ENCODE peak calls at places on chromosomes 11 and 22, in seven cellular contexts. One of them, this sample, is unnamed.

GRCh38 chr11:116232364-116232801 is 540.4 kb downstream of the BUD13 start:
- DNase-seq in H9: no peak
- DNase-seq in IMR-90: no peak
- DNase-seq in H1: no peak
- DNase-seq in mesendoderm: no peak
- DNase-seq in mesenchymal stem cell: no peak
- DNase-seq in trophoblast cell: no peak
- DNase-seq in this sample: no peak

GRCh38 chr22:29073618-29074275 is 912 bp downstream of the KREMEN1 start:
- DNase-seq in H9: peak; percentile 70
- DNase-seq in IMR-90: no peak
- DNase-seq in H1: peak; percentile 80
- DNase-seq in mesendoderm: peak; percentile 68
- DNase-seq in mesenchymal stem cell: peak; percentile 50
- DNase-seq in trophoblast cell: peak; percentile 60
- DNase-seq in this sample: no peak

GRCh38 chr11:118321386-118322082 is 17.0 kb downstream of the CD3E start:
- DNase-seq in H9: no peak
- DNase-seq in IMR-90: no peak
- DNase-seq in H1: no peak
- DNase-seq in mesendoderm: peak; percentile 13
- DNase-seq in mesenchymal stem cell: peak; percentile 1
- DNase-seq in trophoblast cell: no peak
- DNase-seq in this sample: no peak

GRCh38 chr22:19182472-19183157 is 4.1 kb upstream of the SLC25A1 start:
- DNase-seq in H9: no peak
- DNase-seq in IMR-90: no peak
- DNase-seq in H1: no peak
- DNase-seq in mesendoderm: no peak
- DNase-seq in mesenchymal stem cell: no peak
- DNase-seq in trophoblast cell: no peak
- DNase-seq in this sample: no peak

GRCh38 chr11:31060880-31061279 is 308.7 kb downstream of the DCDC1 start:
- DNase-seq in H9: no peak
- DNase-seq in IMR-90: peak; percentile 3
- DNase-seq in H1: no peak
- DNase-seq in mesendoderm: no peak
- DNase-seq in mesenchymal stem cell: no peak
- DNase-seq in trophoblast cell: no peak
- DNase-seq in this sample: peak; percentile 44

GRCh38 chr11:72669527-72669926 is 4.7 kb downstream of the PDE2A start:
- DNase-seq in H9: no peak
- DNase-seq in IMR-90: no peak
- DNase-seq in H1: no peak
- DNase-seq in mesendoderm: no peak
- DNase-seq in mesenchymal stem cell: no peak
- DNase-seq in trophoblast cell: no peak
- DNase-seq in this sample: no peak

GRCh38 chr22:20671409-20672081 is 102.4 kb upstream of the SERPIND1 start:
- DNase-seq in H9: no peak
- DNase-seq in IMR-90: no peak
- DNase-seq in H1: peak; percentile 16
- DNase-seq in mesendoderm: no peak
- DNase-seq in mesenchymal stem cell: no peak
- DNase-seq in trophoblast cell: no peak
- DNase-seq in this sample: no peak

GRCh38 chr22:39177791-39178190 is 25.3 kb upstream of the CBX7 start:
- DNase-seq in H9: no peak
- DNase-seq in IMR-90: no peak
- DNase-seq in H1: no peak
- DNase-seq in mesendoderm: no peak
- DNase-seq in mesenchymal stem cell: no peak
- DNase-seq in trophoblast cell: no peak
- DNase-seq in this sample: no peak

GRCh38 chr22:47154621-47155081 is 392.2 kb downstream of the TBC1D22A start:
- DNase-seq in H9: no peak
- DNase-seq in IMR-90: peak; percentile 82
- DNase-seq in H1: no peak
- DNase-seq in mesendoderm: no peak
- DNase-seq in mesenchymal stem cell: no peak
- DNase-seq in trophoblast cell: no peak
- DNase-seq in this sample: no peak

GRCh38 chr11:60788401-60789110 is 3.4 kb downstream of the MS4A10 start:
- DNase-seq in H9: no peak
- DNase-seq in IMR-90: no peak
- DNase-seq in H1: no peak
- DNase-seq in mesendoderm: no peak
- DNase-seq in mesenchymal stem cell: no peak
- DNase-seq in trophoblast cell: no peak
- DNase-seq in this sample: no peak

GRCh38 chr11:95501761-95502266 is 270.8 kb upstream of the SESN3 start:
- DNase-seq in H9: no peak
- DNase-seq in IMR-90: no peak
- DNase-seq in H1: no peak
- DNase-seq in mesendoderm: no peak
- DNase-seq in mesenchymal stem cell: no peak
- DNase-seq in trophoblast cell: no peak
- DNase-seq in this sample: no peak

GRCh38 chr22:44445731-44446130 is 52.3 kb downstream of the RTL6 start:
- DNase-seq in H9: peak; percentile 23
- DNase-seq in IMR-90: no peak
- DNase-seq in H1: no peak
- DNase-seq in mesendoderm: no peak
- DNase-seq in mesenchymal stem cell: no peak
- DNase-seq in trophoblast cell: peak; percentile 78
- DNase-seq in this sample: no peak

GRCh38 chr11:72112541-72113136 is at the start of gene ANAPC15:
- DNase-seq in H9: peak; percentile 99
- DNase-seq in IMR-90: peak; percentile 99
- DNase-seq in H1: peak; percentile 94
- DNase-seq in mesendoderm: peak; percentile 100
- DNase-seq in mesenchymal stem cell: peak; percentile 99
- DNase-seq in trophoblast cell: peak; percentile 100
- DNase-seq in this sample: peak; percentile 98

GRCh38 chr22:48974443-48975251 is 853.0 kb downstream of the BRD1 start:
- DNase-seq in H9: peak; percentile 25
- DNase-seq in IMR-90: no peak
- DNase-seq in H1: peak; percentile 43
- DNase-seq in mesendoderm: peak; percentile 47
- DNase-seq in mesenchymal stem cell: no peak
- DNase-seq in trophoblast cell: no peak
- DNase-seq in this sample: no peak

GRCh38 chr11:12964650-12965049 is 44.5 kb upstream of the RASSF10 start:
- DNase-seq in H9: no peak
- DNase-seq in IMR-90: no peak
- DNase-seq in H1: no peak
- DNase-seq in mesendoderm: no peak
- DNase-seq in mesenchymal stem cell: no peak
- DNase-seq in trophoblast cell: no peak
- DNase-seq in this sample: no peak

GRCh38 chr11:96037267-96037990 is 113.5 kb upstream of the MTMR2 start:
- DNase-seq in H9: no peak
- DNase-seq in IMR-90: no peak
- DNase-seq in H1: no peak
- DNase-seq in mesendoderm: peak; percentile 80
- DNase-seq in mesenchymal stem cell: peak; percentile 90
- DNase-seq in trophoblast cell: peak; percentile 87
- DNase-seq in this sample: no peak

GRCh38 chr22:37379716-37380115 is 47.6 kb downstream of the ELFN2 start:
- DNase-seq in H9: no peak
- DNase-seq in IMR-90: no peak
- DNase-seq in H1: no peak
- DNase-seq in mesendoderm: no peak
- DNase-seq in mesenchymal stem cell: no peak
- DNase-seq in trophoblast cell: no peak
- DNase-seq in this sample: no peak

GRCh38 chr22:44567846-44568493 is 69.9 kb upstream of the RTL6 start:
- DNase-seq in H9: peak; percentile 62
- DNase-seq in IMR-90: peak; percentile 39
- DNase-seq in H1: no peak
- DNase-seq in mesendoderm: peak; percentile 59
- DNase-seq in mesenchymal stem cell: peak; percentile 43
- DNase-seq in trophoblast cell: peak; percentile 42
- DNase-seq in this sample: no peak

GRCh38 chr11:134260503-134260902 is 7.1 kb downstream of the ACAD8 start:
- DNase-seq in H9: no peak
- DNase-seq in IMR-90: no peak
- DNase-seq in H1: no peak
- DNase-seq in mesendoderm: no peak
- DNase-seq in mesenchymal stem cell: no peak
- DNase-seq in trophoblast cell: no peak
- DNase-seq in this sample: no peak

GRCh38 chr11:92929168-92930053 is 40.0 kb upstream of the MTNR1B start:
- DNase-seq in H9: no peak
- DNase-seq in IMR-90: no peak
- DNase-seq in H1: no peak
- DNase-seq in mesendoderm: no peak
- DNase-seq in mesenchymal stem cell: no peak
- DNase-seq in trophoblast cell: peak; percentile 84
- DNase-seq in this sample: no peak

GRCh38 chr11:42524534-42525227 is 787.1 kb upstream of the API5 start:
- DNase-seq in H9: peak; percentile 81
- DNase-seq in IMR-90: no peak
- DNase-seq in H1: peak; percentile 74
- DNase-seq in mesendoderm: peak; percentile 84
- DNase-seq in mesenchymal stem cell: peak; percentile 29
- DNase-seq in trophoblast cell: peak; percentile 9
- DNase-seq in this sample: peak; percentile 80

GRCh38 chr11:128551641-128552335 is 35.6 kb downstream of the ETS1 start:
- DNase-seq in H9: no peak
- DNase-seq in IMR-90: no peak
- DNase-seq in H1: no peak
- DNase-seq in mesendoderm: no peak
- DNase-seq in mesenchymal stem cell: no peak
- DNase-seq in trophoblast cell: no peak
- DNase-seq in this sample: no peak

GRCh38 chr22:43566021-43566420 is 154.2 kb downstream of the MPPED1 start:
- DNase-seq in H9: no peak
- DNase-seq in IMR-90: no peak
- DNase-seq in H1: no peak
- DNase-seq in mesendoderm: no peak
- DNase-seq in mesenchymal stem cell: no peak
- DNase-seq in trophoblast cell: no peak
- DNase-seq in this sample: no peak

GRCh38 chr11:72736452-72737069 is 15.6 kb downstream of the ARAP1 start:
- DNase-seq in H9: no peak
- DNase-seq in IMR-90: peak; percentile 77
- DNase-seq in H1: no peak
- DNase-seq in mesendoderm: peak; percentile 76
- DNase-seq in mesenchymal stem cell: peak; percentile 90
- DNase-seq in trophoblast cell: peak; percentile 56
- DNase-seq in this sample: no peak

GRCh38 chr22:17816649-17817048 is 42.4 kb upstream of the BID start:
- DNase-seq in H9: no peak
- DNase-seq in IMR-90: no peak
- DNase-seq in H1: no peak
- DNase-seq in mesendoderm: no peak
- DNase-seq in mesenchymal stem cell: no peak
- DNase-seq in trophoblast cell: no peak
- DNase-seq in this sample: no peak
- H3K18ac ChIP-seq in H9: no peak overlapping the region
- H3K18ac ChIP-seq in IMR-90: no peak overlapping the region
- H3K18ac ChIP-seq in H1: no peak overlapping the region
- H3K18ac ChIP-seq in mesendoderm: no peak overlapping the region
- H3K18ac ChIP-seq in mesenchymal stem cell: no peak overlapping the region
- H3K18ac ChIP-seq in trophoblast cell: no peak overlapping the region
- H3K18ac ChIP-seq in this sample: no peak overlapping the region

DNA sequence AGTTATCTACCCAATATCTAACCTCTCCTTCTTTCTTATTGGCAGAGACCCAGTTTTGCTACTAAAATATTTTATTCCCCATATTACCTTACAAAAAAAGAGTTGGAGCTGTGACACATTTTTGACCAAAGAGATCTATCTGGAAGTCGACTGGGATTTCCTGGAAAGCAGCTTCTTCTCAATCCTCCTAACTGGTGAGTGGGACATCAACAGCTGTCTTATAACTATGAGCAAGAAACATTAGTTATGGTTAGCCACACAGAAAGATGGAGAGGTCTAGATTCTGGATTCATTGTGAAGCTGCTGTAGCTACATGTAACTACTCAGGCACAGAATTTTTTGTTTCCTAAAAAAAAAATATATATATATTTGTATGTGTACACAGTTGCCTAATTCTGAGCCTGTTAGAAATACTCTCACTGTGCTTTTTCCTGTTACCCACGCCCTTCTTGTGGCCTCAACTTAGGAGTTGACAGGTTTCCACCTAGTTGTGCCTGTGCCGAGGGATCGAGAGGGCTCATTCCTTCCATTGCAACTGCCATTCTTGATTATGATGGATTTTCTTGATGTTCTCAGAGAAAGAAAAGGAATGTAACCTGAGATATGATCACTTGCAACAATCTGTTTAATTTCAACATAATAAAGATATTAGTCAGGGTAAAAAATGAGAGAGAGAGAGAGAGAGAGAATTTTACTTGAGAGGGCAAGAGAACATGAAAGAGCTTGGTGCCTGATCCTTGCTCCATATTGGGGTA is 142.0 kb downstream of the SLC17A6 start:
- DNase-seq in H9: no peak
- DNase-seq in IMR-90: no peak
- DNase-seq in H1: no peak
- DNase-seq in mesendoderm: no peak
- DNase-seq in mesenchymal stem cell: no peak
- DNase-seq in trophoblast cell: no peak
- DNase-seq in this sample: no peak
- H3K18ac ChIP-seq in H9: no peak overlapping the region
- H3K18ac ChIP-seq in IMR-90: no peak overlapping the region
- H3K18ac ChIP-seq in H1: no peak overlapping the region
- H3K18ac ChIP-seq in mesendoderm: no peak overlapping the region
- H3K18ac ChIP-seq in mesenchymal stem cell: no peak overlapping the region
- H3K18ac ChIP-seq in trophoblast cell: no peak overlapping the region
- H3K18ac ChIP-seq in this sample: no peak overlapping the region

GRCh38 chr11:1156506-1157340 is 1.0 kb upstream of the MUC5AC start:
- DNase-seq in H9: no peak
- DNase-seq in IMR-90: no peak
- DNase-seq in H1: no peak
- DNase-seq in mesendoderm: no peak
- DNase-seq in mesenchymal stem cell: no peak
- DNase-seq in trophoblast cell: no peak
- DNase-seq in this sample: no peak
- H3K18ac ChIP-seq in H9: no peak overlapping the region
- H3K18ac ChIP-seq in IMR-90: no peak overlapping the region
- H3K18ac ChIP-seq in H1: no peak overlapping the region
- H3K18ac ChIP-seq in mesendoderm: no peak overlapping the region
- H3K18ac ChIP-seq in mesenchymal stem cell: no peak overlapping the region
- H3K18ac ChIP-seq in trophoblast cell: no peak overlapping the region
- H3K18ac ChIP-seq in this sample: peak overlapping the region; percentile 3

GRCh38 chr11:75011872-75012271 is 23.1 kb downstream of the NEU3 start:
- DNase-seq in H9: no peak
- DNase-seq in IMR-90: no peak
- DNase-seq in H1: no peak
- DNase-seq in mesendoderm: no peak
- DNase-seq in mesenchymal stem cell: no peak
- DNase-seq in trophoblast cell: no peak
- DNase-seq in this sample: no peak

GRCh38 chr11:75013051-75013450 is 24.3 kb downstream of the NEU3 start:
- DNase-seq in H9: no peak
- DNase-seq in IMR-90: peak; percentile 45
- DNase-seq in H1: no peak
- DNase-seq in mesendoderm: peak; percentile 25
- DNase-seq in mesenchymal stem cell: peak; percentile 18
- DNase-seq in trophoblast cell: no peak
- DNase-seq in this sample: no peak

GRCh38 chr11:75014129-75014528 is 25.4 kb downstream of the NEU3 start:
- DNase-seq in H9: no peak
- DNase-seq in IMR-90: peak; percentile 95
- DNase-seq in H1: no peak
- DNase-seq in mesendoderm: peak; percentile 10
- DNase-seq in mesenchymal stem cell: peak; percentile 51
- DNase-seq in trophoblast cell: no peak
- DNase-seq in this sample: no peak

GRCh38 chr11:75011357-75011756 is 22.6 kb downstream of the NEU3 start:
- DNase-seq in H9: no peak
- DNase-seq in IMR-90: no peak
- DNase-seq in H1: no peak
- DNase-seq in mesendoderm: no peak
- DNase-seq in mesenchymal stem cell: no peak
- DNase-seq in trophoblast cell: peak; percentile 23
- DNase-seq in this sample: no peak
- H3K18ac ChIP-seq in H9: no peak overlapping the region
- H3K18ac ChIP-seq in IMR-90: no peak overlapping the region
- H3K18ac ChIP-seq in H1: no peak overlapping the region
- H3K18ac ChIP-seq in mesendoderm: no peak overlapping the region
- H3K18ac ChIP-seq in mesenchymal stem cell: no peak overlapping the region
- H3K18ac ChIP-seq in trophoblast cell: no peak overlapping the region
- H3K18ac ChIP-seq in this sample: no peak overlapping the region

This sample was measured in neuronal stem cell.